ENCODE peak calls at places on chromosomes 4 and X, in nine cellular contexts. S is COR-L47; B is heart left ventricle; O is fibroblast of pulmonary artery; Z is HTR-8/SVneo; J is CD4-positive, alpha-beta memory T cell; K is mucosa of gallbladder; H is cardiac fibroblast; L is SJSA1. A is an unnamed sample.

GRCh38 chr4:42480774-42481173 is 83.5 kb downstream of the SHISA3 start:
- DNase-seq in O (no peak), J (no peak), S (no peak), B (no peak), K (no peak), H (no peak), Z (no peak), L (no peak), A (no peak)

GRCh38 chr4:48943387-48943786 is 36.8 kb upstream of the OCIAD2 start:
- DNase-seq in B (no peak), K (no peak), L (no peak), S (peak; percentile 48), O (no peak), H (no peak), J (no peak), Z (no peak), A (no peak)

GRCh38 chr4:12360391-12360790 is 931.7 kb upstream of the HS3ST1 start:
- DNase-seq in K (no peak), B (no peak), S (no peak), O (peak; percentile 70), Z (no peak), J (no peak), H (peak; percentile 47), L (no peak), A (no peak)

GRCh38 chr4:73021634-73022033 is 47.9 kb downstream of the COX18 start:
- DNase-seq in J (no peak), L (peak; percentile 18), B (no peak), K (no peak), O (peak; percentile 79), Z (peak; percentile 35), S (peak; percentile 26), H (peak; percentile 77), A (no peak)

GRCh38 chr4:40897557-40898203 is 147.9 kb downstream of the NSUN7 start:
- DNase-seq in L (peak; percentile 24), B (peak; percentile 62), O (peak; percentile 64), K (peak; percentile 52), S (peak; percentile 84), J (peak; percentile 32), Z (peak; percentile 74), H (peak; percentile 70), A (peak; percentile 71)

GRCh38 chr4:100042235-100042634 is 92.2 kb upstream of the H2AZ1 start:
- DNase-seq in Z (no peak), H (no peak), J (no peak), B (no peak), K (no peak), O (peak; percentile 59), S (no peak), L (no peak), A (no peak)

GRCh38 chr4:95571577-95571976 is 22.8 kb upstream of the UNC5C start:
- DNase-seq in B (no peak), J (no peak), H (no peak), K (no peak), Z (no peak), L (no peak), S (no peak), O (no peak), A (no peak)

GRCh38 chr4:90207887-90208454 is 80.8 kb downstream of the CCSER1 start:
- DNase-seq in S (no peak), J (no peak), L (no peak), O (no peak), H (no peak), B (no peak), Z (no peak), K (no peak), A (no peak)

GRCh38 chrX:154712781-154713391 is 38.0 kb downstream of the GAB3 start:
- DNase-seq in S (no peak), O (peak; percentile 63), L (peak; percentile 70), H (peak; percentile 59), Z (peak; percentile 29), K (no peak), J (peak; percentile 54), B (no peak), A (no peak)

GRCh38 chrX:18888281-18888680 is 95.6 kb downstream of the PHKA2 start:
- DNase-seq in L (no peak), B (no peak), K (no peak), O (no peak), H (no peak), J (no peak), Z (no peak), S (no peak), A (no peak)

GRCh38 chr4:94909645-94910044 is 151.9 kb downstream of the BMPR1B start:
- DNase-seq in B (no peak), H (no peak), J (no peak), S (no peak), K (no peak), O (no peak), L (no peak), Z (no peak), A (no peak)

GRCh38 chr4:3217771-3218170 is 31.2 kb upstream of the MSANTD1 start:
- DNase-seq in S (no peak), K (no peak), Z (no peak), H (no peak), B (no peak), L (no peak), J (no peak), O (no peak), A (no peak)

GRCh38 chr4:5014007-5014682 is 5.1 kb downstream of the CYTL1 start:
- DNase-seq in L (no peak), Z (no peak), S (no peak), J (no peak), H (no peak), O (no peak), B (no peak), K (no peak), A (no peak)

GRCh38 chr4:189940178-189941004 is at the start of gene FRG1:
- DNase-seq in H (peak; percentile 97), O (peak; percentile 96), Z (peak; percentile 82), J (peak; percentile 98), B (peak; percentile 97), K (peak; percentile 96), S (no peak), L (peak; percentile 97), A (no peak)

GRCh38 chrX:16914058-16914457 is 32.4 kb upstream of the REPS2 start:
- DNase-seq in O (no peak), K (no peak), H (peak; percentile 15), J (no peak), B (no peak), L (no peak), S (no peak), Z (no peak), A (no peak)